ENCODE peak calls at places on chromosomes 2 and 18, in eight cellular contexts. B, O, K, Y, L, I, D and T are unnamed samples.

GRCh38 chr2:54675281-54675680 is 48.2 kb upstream of the EML6 start:
- DNase-seq in B (no peak), O (no peak), K (no peak), Y (no peak), L (no peak), I (no peak), D (no peak), T (no peak)

GRCh38 chr2:213261715-213262114 is 22.5 kb upstream of the SPAG16 start:
- DNase-seq in B (no peak), O (no peak), K (no peak), Y (no peak), L (no peak), I (no peak), D (no peak), T (no peak)

GRCh38 chr18:10726198-10727068 is 200.6 kb downstream of the NAPG start:
- DNase-seq in B (no peak), O (peak; percentile 70), K (no peak), Y (no peak), L (no peak), I (no peak), D (no peak), T (no peak)

GRCh38 chr2:16739778-16740581 is 74.3 kb upstream of the CYRIA start:
- DNase-seq in B (no peak), O (peak; percentile 88), K (no peak), Y (no peak), L (no peak), I (no peak), D (no peak), T (no peak)

GRCh38 chr2:16394986-16395550 is 270.6 kb downstream of the CYRIA start:
- DNase-seq in B (no peak), O (no peak), K (no peak), Y (no peak), L (no peak), I (no peak), D (no peak), T (no peak)

GRCh38 chr2:27963454-27963853 is 72.9 kb downstream of the BABAM2 start:
- DNase-seq in B (no peak), O (no peak), K (no peak), Y (no peak), L (no peak), I (no peak), D (no peak), T (no peak)

GRCh38 chr2:238914648-238915015 is 66.7 kb downstream of the TWIST2 start:
- DNase-seq in B (peak; percentile 27), O (peak; percentile 3), K (no peak), Y (peak; percentile 55), L (no peak), I (peak; percentile 80), D (no peak), T (no peak)

GRCh38 chr2:88671786-88672427 is 19.6 kb upstream of the RPIA start:
- DNase-seq in B (peak; percentile 32), O (no peak), K (no peak), Y (no peak), L (no peak), I (peak; percentile 74), D (no peak), T (peak; percentile 64)

GRCh38 chr2:181779288-181779871 is 99.1 kb upstream of the NEUROD1 start:
- DNase-seq in B (peak; percentile 39), O (no peak), K (no peak), Y (no peak), L (no peak), I (no peak), D (no peak), T (no peak)

GRCh38 chr2:237581751-237582746 is 8.5 kb downstream of the RAB17 start:
- DNase-seq in B (peak; percentile 54), O (peak; percentile 78), K (peak; percentile 25), Y (peak; percentile 94), L (no peak), I (peak; percentile 82), D (peak; percentile 19), T (no peak)

GRCh38 chr2:231752056-231752455 is 29.0 kb downstream of the PDE6D start:
- DNase-seq in B (no peak), O (no peak), K (no peak), Y (no peak), L (no peak), I (no peak), D (no peak), T (no peak)

GRCh38 chr2:86078801-86079545 is 26.7 kb downstream of the POLR1A start:
- DNase-seq in B (no peak), O (peak; percentile 52), K (no peak), Y (no peak), L (no peak), I (peak; percentile 55), D (peak; percentile 55), T (no peak)

GRCh38 chr2:232528746-232529445 is 2.9 kb downstream of the CHRND start:
- DNase-seq in B (peak; percentile 59), O (no peak), K (no peak), Y (no peak), L (no peak), I (no peak), D (no peak), T (no peak)